ENCODE peak calls at places on chromosomes 4 and X, in eight cellular contexts. One of them, this sample, is unnamed.
A peak's percentile ranks its signal among the peaks of the same experiment; 100 is the strongest.

GRCh38 chr4:6881908-6882307 is 27.7 kb upstream of the TBC1D14 start:
- DNase-seq in body of pancreas: no peak
- DNase-seq in uterus: no peak
- DNase-seq in esophagus squamous epithelium: no peak
- DNase-seq in tibial nerve: no peak
- DNase-seq in IMR-90: no peak
- DNase-seq in ovary: no peak
- DNase-seq in HCT116: no peak
- DNase-seq in this sample: no peak

GRCh38 chr4:98618670-98619069 is 39.7 kb downstream of the TSPAN5 start:
- DNase-seq in IMR-90: no peak
- DNase-seq in HCT116: no peak
- DNase-seq in uterus: no peak
- DNase-seq in esophagus squamous epithelium: no peak
- DNase-seq in ovary: no peak
- DNase-seq in body of pancreas: no peak
- DNase-seq in tibial nerve: no peak
- DNase-seq in this sample: no peak

GRCh38 chr4:55157559-55158277 is 32.3 kb upstream of the KDR start:
- DNase-seq in HCT116: no peak
- DNase-seq in body of pancreas: no peak
- DNase-seq in esophagus squamous epithelium: no peak
- DNase-seq in tibial nerve: no peak
- DNase-seq in uterus: no peak
- DNase-seq in ovary: no peak
- DNase-seq in IMR-90: no peak
- DNase-seq in this sample: no peak

GRCh38 chrX:134734343-134735001 is 76.2 kb upstream of the PLAC1 start:
- DNase-seq in HCT116: no peak
- DNase-seq in tibial nerve: no peak
- DNase-seq in uterus: peak; percentile 30
- DNase-seq in IMR-90: peak; percentile 80
- DNase-seq in esophagus squamous epithelium: no peak
- DNase-seq in ovary: peak; percentile 72
- DNase-seq in body of pancreas: no peak
- DNase-seq in this sample: no peak

GRCh38 chr4:101236097-101236496 is 111.2 kb downstream of the PPP3CA start:
- DNase-seq in HCT116: no peak
- DNase-seq in uterus: no peak
- DNase-seq in body of pancreas: no peak
- DNase-seq in tibial nerve: no peak
- DNase-seq in ovary: no peak
- DNase-seq in esophagus squamous epithelium: no peak
- DNase-seq in IMR-90: no peak
- DNase-seq in this sample: no peak

GRCh38 chr4:174873931-174874330 is 44.2 kb upstream of the ADAM29 start:
- DNase-seq in IMR-90: no peak
- DNase-seq in body of pancreas: no peak
- DNase-seq in HCT116: peak; percentile 4
- DNase-seq in ovary: no peak
- DNase-seq in esophagus squamous epithelium: no peak
- DNase-seq in tibial nerve: no peak
- DNase-seq in uterus: no peak
- DNase-seq in this sample: no peak

GRCh38 chr4:2186133-2186864 is 55.6 kb downstream of the HAUS3 start:
- DNase-seq in IMR-90: peak; percentile 22
- DNase-seq in body of pancreas: peak; percentile 60
- DNase-seq in esophagus squamous epithelium: no peak
- DNase-seq in ovary: no peak
- DNase-seq in HCT116: peak; percentile 52
- DNase-seq in uterus: no peak
- DNase-seq in tibial nerve: no peak
- DNase-seq in this sample: peak; percentile 57

GRCh38 chr4:58061967-58062366 is 951.8 kb upstream of the IGFBP7 start:
- DNase-seq in ovary: no peak
- DNase-seq in esophagus squamous epithelium: no peak
- DNase-seq in IMR-90: no peak
- DNase-seq in tibial nerve: no peak
- DNase-seq in body of pancreas: no peak
- DNase-seq in HCT116: no peak
- DNase-seq in uterus: no peak
- DNase-seq in this sample: no peak

GRCh38 chrX:18886005-18886343 is 97.9 kb downstream of the PHKA2 start:
- DNase-seq in uterus: no peak
- DNase-seq in HCT116: no peak
- DNase-seq in body of pancreas: no peak
- DNase-seq in esophagus squamous epithelium: no peak
- DNase-seq in tibial nerve: no peak
- DNase-seq in IMR-90: no peak
- DNase-seq in ovary: no peak
- DNase-seq in this sample: no peak

GRCh38 chr4:97270051-97270450 is 873.2 kb downstream of the STPG2 start:
- DNase-seq in tibial nerve: no peak
- DNase-seq in ovary: no peak
- DNase-seq in uterus: no peak
- DNase-seq in IMR-90: no peak
- DNase-seq in body of pancreas: no peak
- DNase-seq in HCT116: no peak
- DNase-seq in esophagus squamous epithelium: no peak
- DNase-seq in this sample: no peak

GRCh38 chr4:164949448-164950118 is 27.9 kb downstream of the TRIM61 start:
- DNase-seq in body of pancreas: no peak
- DNase-seq in esophagus squamous epithelium: no peak
- DNase-seq in tibial nerve: no peak
- DNase-seq in ovary: no peak
- DNase-seq in IMR-90: no peak
- DNase-seq in uterus: no peak
- DNase-seq in HCT116: no peak
- DNase-seq in this sample: no peak

GRCh38 chr4:123088521-123088920 is 166.1 kb upstream of the NUDT6 start:
- DNase-seq in esophagus squamous epithelium: no peak
- DNase-seq in body of pancreas: no peak
- DNase-seq in tibial nerve: no peak
- DNase-seq in IMR-90: no peak
- DNase-seq in uterus: no peak
- DNase-seq in ovary: no peak
- DNase-seq in HCT116: no peak
- DNase-seq in this sample: no peak

GRCh38 chr4:113621633-113622032 is 139.9 kb downstream of the CAMK2D start:
- DNase-seq in uterus: no peak
- DNase-seq in body of pancreas: no peak
- DNase-seq in IMR-90: no peak
- DNase-seq in ovary: no peak
- DNase-seq in tibial nerve: no peak
- DNase-seq in HCT116: no peak
- DNase-seq in esophagus squamous epithelium: no peak
- DNase-seq in this sample: no peak

GRCh38 chr4:6377626-6378492 is 94.6 kb downstream of the PPP2R2C start:
- DNase-seq in body of pancreas: no peak
- DNase-seq in IMR-90: no peak
- DNase-seq in uterus: no peak
- DNase-seq in HCT116: no peak
- DNase-seq in ovary: no peak
- DNase-seq in tibial nerve: no peak
- DNase-seq in esophagus squamous epithelium: no peak
- DNase-seq in this sample: no peak

GRCh38 chrX:40169193-40170086 is 71.7 kb upstream of the BCOR start:
- DNase-seq in ovary: peak; percentile 85
- DNase-seq in HCT116: peak; percentile 78
- DNase-seq in esophagus squamous epithelium: peak; percentile 20
- DNase-seq in body of pancreas: peak; percentile 57
- DNase-seq in tibial nerve: no peak
- DNase-seq in IMR-90: peak; percentile 75
- DNase-seq in uterus: peak; percentile 73
- DNase-seq in this sample: peak; percentile 74

GRCh38 chr4:181777518-181777917 is 465.7 kb upstream of the TENM3 start:
- DNase-seq in HCT116: no peak
- DNase-seq in tibial nerve: no peak
- DNase-seq in uterus: no peak
- DNase-seq in IMR-90: no peak
- DNase-seq in esophagus squamous epithelium: no peak
- DNase-seq in body of pancreas: no peak
- DNase-seq in ovary: no peak
- DNase-seq in this sample: no peak

GRCh38 chr4:43586813-43587212 is 694.3 kb downstream of the GRXCR1 start:
- DNase-seq in HCT116: no peak
- DNase-seq in uterus: no peak
- DNase-seq in IMR-90: no peak
- DNase-seq in ovary: no peak
- DNase-seq in esophagus squamous epithelium: no peak
- DNase-seq in tibial nerve: no peak
- DNase-seq in body of pancreas: no peak
- DNase-seq in this sample: no peak

GRCh38 chr4:88009871-88010270 is 2.4 kb downstream of the PKD2 start:
- DNase-seq in tibial nerve: no peak
- DNase-seq in HCT116: no peak
- DNase-seq in ovary: no peak
- DNase-seq in esophagus squamous epithelium: no peak
- DNase-seq in body of pancreas: no peak
- DNase-seq in uterus: no peak
- DNase-seq in IMR-90: no peak
- DNase-seq in this sample: no peak

GRCh38 chr4:40182979-40183378 is 13.9 kb upstream of the RHOH start:
- DNase-seq in uterus: no peak
- DNase-seq in ovary: no peak
- DNase-seq in tibial nerve: no peak
- DNase-seq in HCT116: no peak
- DNase-seq in esophagus squamous epithelium: no peak
- DNase-seq in IMR-90: no peak
- DNase-seq in body of pancreas: no peak
- DNase-seq in this sample: no peak

GRCh38 chr4:77263247-77263646 is 106.2 kb downstream of the CCNG2 start:
- DNase-seq in body of pancreas: no peak
- DNase-seq in tibial nerve: no peak
- DNase-seq in ovary: no peak
- DNase-seq in uterus: no peak
- DNase-seq in esophagus squamous epithelium: no peak
- DNase-seq in IMR-90: peak; percentile 4
- DNase-seq in HCT116: no peak
- DNase-seq in this sample: no peak

GRCh38 chrX:107715331-107716044 is 60.1 kb downstream of the TSC22D3 start:
- DNase-seq in body of pancreas: no peak
- DNase-seq in HCT116: no peak
- DNase-seq in IMR-90: peak; percentile 23
- DNase-seq in uterus: no peak
- DNase-seq in tibial nerve: no peak
- DNase-seq in ovary: no peak
- DNase-seq in esophagus squamous epithelium: no peak
- DNase-seq in this sample: no peak

GRCh38 chr4:141077611-141078225 is 55.6 kb downstream of the RNF150 start:
- DNase-seq in esophagus squamous epithelium: no peak
- DNase-seq in uterus: no peak
- DNase-seq in ovary: no peak
- DNase-seq in tibial nerve: no peak
- DNase-seq in IMR-90: no peak
- DNase-seq in HCT116: no peak
- DNase-seq in body of pancreas: no peak
- DNase-seq in this sample: no peak

DNA sequence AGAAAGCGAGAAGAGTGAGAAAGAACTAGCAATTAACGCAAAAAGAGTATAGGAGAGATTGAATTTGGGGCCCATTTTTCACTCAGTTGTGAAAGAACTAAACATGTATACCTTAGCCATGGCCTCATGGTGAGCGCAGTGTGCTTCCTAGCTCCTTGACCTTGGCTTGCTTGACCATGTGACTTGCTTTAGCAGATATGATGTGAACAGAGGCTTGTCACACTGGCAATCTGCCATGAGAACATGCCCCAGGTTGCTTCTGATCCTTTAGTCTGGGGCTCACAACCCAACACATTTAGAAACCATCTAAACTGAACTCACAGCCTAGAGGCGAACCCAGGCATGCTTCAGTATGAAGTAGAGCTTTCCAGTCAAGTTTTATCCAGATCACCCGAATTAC is 260.1 kb upstream of the FTHL17 start:
- DNase-seq in HCT116: no peak
- DNase-seq in tibial nerve: no peak
- DNase-seq in ovary: no peak
- DNase-seq in body of pancreas: peak; percentile 12
- DNase-seq in uterus: no peak
- DNase-seq in IMR-90: no peak
- DNase-seq in esophagus squamous epithelium: no peak
- DNase-seq in this sample: no peak
- H3K4me1 ChIP-seq in HCT116: no peaks in the 10 kb centered on the region
- H3K4me1 ChIP-seq in tibial nerve: no peaks in the 10 kb centered on the region
- H3K4me1 ChIP-seq in ovary: no peaks in the 10 kb centered on the region
- H3K4me1 ChIP-seq in body of pancreas: no peaks in the 10 kb centered on the region
- H3K4me1 ChIP-seq in uterus: no peaks in the 10 kb centered on the region
- H3K4me1 ChIP-seq in IMR-90: no peaks in the 10 kb centered on the region
- H3K4me1 ChIP-seq in esophagus squamous epithelium: no peaks in the 10 kb centered on the region
- H3K4me1 ChIP-seq in this sample: no peaks in the 10 kb centered on the region

DNA sequence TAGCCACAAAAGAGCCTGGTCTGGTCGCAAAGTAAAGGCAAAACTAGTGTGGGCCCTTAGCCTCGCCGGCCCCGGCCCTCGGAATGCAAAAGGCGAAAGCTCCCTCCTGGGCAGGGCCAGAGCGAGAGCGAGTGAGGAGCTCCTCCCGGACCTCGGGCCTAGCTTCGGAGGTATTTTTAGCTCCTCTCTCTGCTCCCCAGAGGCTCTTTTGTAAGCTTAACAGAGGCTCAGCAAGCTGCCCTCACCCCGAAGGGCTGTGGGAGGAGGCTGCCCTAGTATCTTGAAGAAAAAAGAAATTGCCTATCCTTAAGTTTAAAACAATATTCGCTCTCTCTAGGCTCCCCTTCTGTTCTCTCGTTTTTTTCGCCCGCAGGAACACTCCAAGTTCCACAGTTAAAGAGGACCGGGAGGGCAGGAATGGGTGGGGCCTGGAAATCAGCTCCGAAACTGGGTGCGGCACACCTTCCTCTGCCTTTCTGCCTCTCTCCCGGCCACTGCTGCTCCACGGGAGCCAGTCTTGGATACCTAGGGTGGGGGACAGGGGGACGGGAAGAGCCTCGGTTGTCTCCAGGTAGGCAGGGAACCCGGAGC is 12.2 kb downstream of the HAND2 start:
- DNase-seq in HCT116: no peak
- DNase-seq in uterus: peak; percentile 53
- DNase-seq in body of pancreas: no peak
- DNase-seq in IMR-90: no peak
- DNase-seq in esophagus squamous epithelium: no peak
- DNase-seq in tibial nerve: no peak
- DNase-seq in ovary: no peak
- DNase-seq in this sample: no peak
- H3K9me3 ChIP-seq in HCT116: no peaks in the 10 kb centered on the region
- H3K9me3 ChIP-seq in uterus: no peaks in the 10 kb centered on the region
- H3K9me3 ChIP-seq in body of pancreas: no peaks in the 10 kb centered on the region
- H3K9me3 ChIP-seq in IMR-90: peaks cover 11% of the 10 kb centered on the region
- H3K9me3 ChIP-seq in esophagus squamous epithelium: no peaks in the 10 kb centered on the region
- H3K9me3 ChIP-seq in tibial nerve: no peaks in the 10 kb centered on the region
- H3K9me3 ChIP-seq in ovary: no peaks in the 10 kb centered on the region
- H3K9me3 ChIP-seq in this sample: no peaks in the 10 kb centered on the region

GRCh38 chrX:70476934-70477733 is 32.5 kb downstream of the DLG3 start:
- DNase-seq in tibial nerve: peak; percentile 11
- DNase-seq in body of pancreas: peak; percentile 73
- DNase-seq in IMR-90: peak; percentile 69
- DNase-seq in HCT116: peak; percentile 78
- DNase-seq in esophagus squamous epithelium: no peak
- DNase-seq in ovary: peak; percentile 52
- DNase-seq in uterus: peak; percentile 58
- DNase-seq in this sample: peak; percentile 39
- TF ChIP-seq POLR2A in tibial nerve: no peak
- TF ChIP-seq POLR2A in body of pancreas: peak; percentile 51
- TF ChIP-seq POLR2A in IMR-90: peak; percentile 42
- TF ChIP-seq POLR2A in HCT116: no peak
- TF ChIP-seq POLR2A in esophagus squamous epithelium: no peak
- TF ChIP-seq POLR2A in ovary: no peak
- TF ChIP-seq POLR2A in uterus: no peak
- TF ChIP-seq POLR2A in this sample: no peak

GRCh38 chr4:54063224-54063623 is 1.2 kb downstream of the CHIC2 start:
- DNase-seq in body of pancreas: no peak
- DNase-seq in tibial nerve: no peak
- DNase-seq in ovary: no peak
- DNase-seq in HCT116: no peak
- DNase-seq in IMR-90: peak; percentile 60
- DNase-seq in esophagus squamous epithelium: no peak
- DNase-seq in uterus: no peak
- DNase-seq in this sample: no peak
- H3K4me1 ChIP-seq in body of pancreas: peaks cover 54% of the 10 kb centered on the region
- H3K4me1 ChIP-seq in tibial nerve: peaks cover 51% of the 10 kb centered on the region
- H3K4me1 ChIP-seq in ovary: peaks cover 4% of the 10 kb centered on the region
- H3K4me1 ChIP-seq in HCT116: peaks cover 34% of the 10 kb centered on the region
- H3K4me1 ChIP-seq in IMR-90: peaks cover 14% of the 10 kb centered on the region
- H3K4me1 ChIP-seq in esophagus squamous epithelium: peaks cover 54% of the 10 kb centered on the region
- H3K4me1 ChIP-seq in uterus: no peaks in the 10 kb centered on the region
- H3K4me1 ChIP-seq in this sample: peaks cover 30% of the 10 kb centered on the region

This sample was measured in stomach.